ENCODE peak calls at places on chromosomes 4 and X, in four cellular contexts. I is Peyer's patch, Q is body of pancreas, S is GM12891. U is an unnamed sample.
A peak's percentile ranks its signal among the peaks of the same experiment; 100 is the strongest.

GRCh38 chr4:26342328-26343040 is 21.7 kb downstream of the RBPJ start:
- DNase-seq in I (no peak), Q (no peak), S (no peak), U (no peak)

GRCh38 chr4:88659061-88659889 is 38.4 kb downstream of the NAP1L5 start:
- DNase-seq in I (no peak), Q (peak; percentile 56), S (peak; percentile 5), U (peak; percentile 8)

GRCh38 chr4:3790006-3790561 is 23.9 kb downstream of the ADRA2C start:
- DNase-seq in I (no peak), Q (no peak), S (no peak), U (no peak)

GRCh38 chr4:98938386-98938785 is 9.5 kb upstream of the EIF4E start:
- DNase-seq in I (no peak), Q (no peak), S (no peak), U (no peak)

GRCh38 chrX:70052895-70053615 is 3.3 kb upstream of the AWAT2 start:
- DNase-seq in I (no peak), Q (no peak), S (no peak), U (no peak)

GRCh38 chr4:87179751-87180150 is 40.7 kb downstream of the KLHL8 start:
- DNase-seq in I (no peak), Q (no peak), S (no peak), U (no peak)

GRCh38 chr4:86451560-86452322 is 91.9 kb upstream of the MAPK10 start:
- DNase-seq in I (no peak), Q (no peak), S (no peak), U (no peak)

GRCh38 chrX:103608305-103608963 is 671 bp downstream of the TCEAL3 start:
- DNase-seq in I (no peak), Q (peak; percentile 20), S (no peak), U (no peak)

GRCh38 chr4:83240379-83240875 is 44.2 kb downstream of the COQ2 start:
- DNase-seq in I (no peak), Q (no peak), S (no peak), U (no peak)

GRCh38 chr4:74038161-74039064 is at the start of gene CXCL3:
- DNase-seq in I (peak; percentile 18), Q (peak; percentile 75), S (no peak), U (peak; percentile 33)

GRCh38 chr4:66906314-66906713 is 639.0 kb downstream of the CENPC start:
- DNase-seq in I (no peak), Q (no peak), S (no peak), U (no peak)

GRCh38 chr4:75432683-75433082 is 81.5 kb downstream of the RCHY1 start:
- DNase-seq in I (no peak), Q (no peak), S (no peak), U (peak; percentile 4)

DNA sequence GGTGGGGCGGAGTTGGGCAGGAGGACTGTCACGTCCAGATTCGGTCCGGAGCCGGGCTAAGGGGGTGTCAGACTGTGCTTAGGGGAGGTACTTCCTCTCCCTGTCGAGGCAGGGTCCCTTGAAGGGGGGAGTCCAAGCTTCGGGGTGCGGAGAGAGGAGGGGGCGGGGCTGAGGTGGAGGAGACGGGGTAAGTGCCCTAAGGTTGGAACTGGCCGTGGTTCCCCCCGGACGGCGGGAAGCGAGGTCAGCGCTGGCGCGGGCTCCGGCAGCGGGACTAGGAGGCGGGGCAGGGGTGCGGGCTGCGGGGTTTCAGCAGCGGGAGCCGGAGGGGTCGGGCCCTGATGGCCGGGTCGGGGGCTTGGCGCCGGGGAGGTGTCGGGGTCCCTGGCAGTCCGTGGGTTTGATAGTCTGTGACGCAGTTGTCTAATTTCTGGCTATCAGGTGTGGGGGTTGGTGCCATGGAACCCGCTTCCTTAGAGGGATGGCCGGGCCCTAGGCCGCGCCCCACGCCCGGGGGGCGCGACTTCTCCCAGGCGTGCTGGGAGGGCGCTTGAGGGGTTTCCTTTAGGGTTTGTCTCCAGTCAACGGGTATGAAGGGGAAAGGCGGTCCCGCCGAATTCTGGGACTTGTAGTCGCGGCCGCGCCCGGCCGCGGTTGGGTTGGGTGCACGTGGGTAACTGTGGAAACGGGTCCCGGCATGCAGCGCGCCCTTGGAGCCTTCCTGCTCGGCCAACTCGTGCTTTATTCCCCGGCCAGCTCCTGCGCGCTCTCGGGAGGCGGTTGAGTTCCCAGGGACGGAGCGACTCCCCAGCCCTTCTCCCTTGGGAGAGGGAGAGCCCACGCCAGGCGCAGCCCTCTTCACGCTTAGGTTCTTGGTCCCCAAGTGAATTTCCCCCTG is 1.5 kb downstream of the DCUN1D4 start:
- DNase-seq in I (peak; percentile 93), Q (peak; percentile 93), S (peak; percentile 58), U (peak; percentile 55)
- TF ChIP-seq POLR2A in I (no peak), Q (peak; percentile 47), S (no peak), U (no peak)

GRCh38 chrX:115345654-115346014 is 56.1 kb downstream of the LUZP4 start:
- DNase-seq in I (no peak), Q (no peak), S (no peak), U (no peak)

GRCh38 chrX:115339441-115340025 is 50.0 kb downstream of the LUZP4 start:
- DNase-seq in I (no peak), Q (no peak), S (no peak), U (no peak)

GRCh38 chrX:115348440-115349225 is 59.1 kb downstream of the LUZP4 start:
- DNase-seq in I (no peak), Q (no peak), S (no peak), U (no peak)

GRCh38 chrX:115341421-115341820 is 51.9 kb downstream of the LUZP4 start:
- DNase-seq in I (no peak), Q (no peak), S (no peak), U (no peak)

GRCh38 chrX:115344885-115345653 is 55.6 kb downstream of the LUZP4 start:
- DNase-seq in I (no peak), Q (peak; percentile 66), S (no peak), U (peak; percentile 77)
- TF ChIP-seq POLR2A in I (no peak), Q (no peak), S (no peak), U (no peak)

GRCh38 chr4:1685604-1686150 is 1.6 kb upstream of the FAM53A start:
- DNase-seq in I (no peak), Q (no peak), S (no peak), U (no peak)

GRCh38 chr4:1683371-1683902 is 676 bp downstream of the FAM53A start:
- DNase-seq in I (peak; percentile 22), Q (peak; percentile 28), S (no peak), U (peak; percentile 47)

GRCh38 chr4:1682860-1683259 is 1.3 kb downstream of the FAM53A start:
- DNase-seq in I (no peak), Q (no peak), S (no peak), U (no peak)

GRCh38 chr4:1684756-1685603 is 867 bp upstream of the FAM53A start:
- DNase-seq in I (no peak), Q (no peak), S (no peak), U (no peak)

DNA sequence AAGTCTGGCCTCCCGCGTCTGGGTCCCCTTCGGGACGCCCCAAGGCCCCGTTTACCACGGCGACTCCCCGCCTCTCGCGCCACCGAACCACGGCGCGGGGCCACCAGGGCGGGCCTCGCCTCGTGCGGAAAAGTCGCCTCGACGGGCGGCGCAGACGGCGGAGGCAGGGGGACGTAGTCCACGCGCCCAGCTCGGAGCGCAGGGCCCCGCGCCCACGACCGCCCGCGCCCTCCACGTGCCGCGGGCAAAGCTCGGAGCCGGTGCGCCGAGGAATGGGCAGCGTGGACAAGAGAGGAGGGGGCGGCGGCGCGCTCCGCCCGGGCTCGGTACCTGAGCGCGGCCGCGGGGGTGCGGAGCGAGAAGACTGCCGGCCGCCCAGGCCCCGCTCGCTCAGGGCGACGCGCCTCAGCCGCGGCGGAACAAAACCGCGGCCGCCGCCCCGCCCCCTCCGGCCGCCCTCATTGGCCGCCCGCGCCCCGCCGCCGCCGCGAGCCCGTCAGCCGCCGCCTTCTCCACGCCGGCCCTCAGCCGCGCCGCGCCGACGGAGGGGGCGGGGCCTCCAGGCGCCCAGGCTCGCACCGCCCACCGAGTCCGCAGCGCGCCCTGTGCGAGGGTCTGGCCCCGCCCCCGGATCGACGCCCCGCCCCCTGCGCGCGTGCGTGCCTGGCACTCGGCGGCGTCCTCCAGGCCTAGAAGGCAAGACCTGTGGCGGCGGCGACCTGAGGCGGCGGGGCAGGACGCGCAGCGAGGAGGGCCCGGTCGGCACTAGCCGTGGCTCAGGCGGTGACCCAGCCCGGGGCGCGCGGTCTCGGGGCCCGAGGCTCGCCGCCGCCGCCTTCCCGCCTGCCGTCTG is at the start of gene FAM53A:
- DNase-seq in I (peak; percentile 95), Q (peak; percentile 95), S (peak; percentile 93), U (peak; percentile 70)
- TF ChIP-seq POLR2A in I (no peak), Q (peak; percentile 19), S (no peak), U (peak; percentile 67)

GRCh38 chrX:78950157-78950556 is 5.0 kb downstream of the P2RY10 start:
- DNase-seq in I (no peak), Q (no peak), S (no peak), U (no peak)

GRCh38 chrX:78946178-78946896 is 1.1 kb downstream of the P2RY10 start:
- DNase-seq in I (no peak), Q (no peak), S (no peak), U (no peak)

GRCh38 chrX:78944351-78944750 is 840 bp upstream of the P2RY10 start:
- DNase-seq in I (no peak), Q (no peak), S (no peak), U (no peak)

GRCh38 chrX:78945186-78945912 is at the start of gene P2RY10:
- DNase-seq in I (peak; percentile 69), Q (no peak), S (no peak), U (no peak)
- TF ChIP-seq POLR2A in I (peak; percentile 32), Q (no peak), S (peak; percentile 88), U (no peak)

GRCh38 chrX:12791253-12792228 is at the start of gene PRPS2:
- DNase-seq in I (peak; percentile 69), Q (peak; percentile 72), S (peak; percentile 70), U (peak; percentile 37)
- TF ChIP-seq POLR2A in I (peak; percentile 11), Q (peak; percentile 80), S (no peak), U (peak; percentile 86)

U was measured in H54.